ENCODE peak calls at places on chromosomes 4 and X, in ten cellular contexts. W, D, N, V, Q, H, X, Z, K and E are unnamed samples.

GRCh38 chr4:115355329-115355728 is 241.9 kb upstream of the NDST4 start:
- DNase-seq in D (no peak), K (no peak), H (no peak), Z (no peak), Q (no peak), V (no peak), X (no peak), N (no peak), W (no peak), E (no peak)

GRCh38 chr4:41611881-41612871 is 74.2 kb downstream of the LIMCH1 start:
- DNase-seq in H (peak; percentile 82), Z (no peak), K (peak; percentile 75), Q (peak; percentile 62), X (peak; percentile 88), D (peak; percentile 55), N (peak; percentile 28), V (peak; percentile 69), W (peak; percentile 42), E (no peak)

GRCh38 chr4:7458066-7458425 is 23.3 kb upstream of the PSAPL1 start:
- DNase-seq in Z (no peak), X (no peak), Q (no peak), W (no peak), K (no peak), N (no peak), D (no peak), V (no peak), H (no peak), E (no peak)

GRCh38 chr4:144709159-144709558 is 63.2 kb downstream of the HHIP start:
- DNase-seq in W (peak; percentile 93), X (no peak), Q (no peak), D (no peak), H (peak; percentile 96), Z (peak; percentile 41), N (no peak), V (no peak), K (peak; percentile 23), E (no peak)

GRCh38 chr4:94500696-94501095 is 49.0 kb downstream of the PDLIM5 start:
- DNase-seq in K (no peak), N (no peak), D (no peak), H (no peak), V (peak; percentile 35), X (no peak), Q (no peak), W (no peak), Z (no peak), E (no peak)

GRCh38 chr4:140943486-140943885 is 187.3 kb upstream of the TBC1D9 start:
- DNase-seq in V (no peak), Q (no peak), Z (peak; percentile 52), N (no peak), D (no peak), H (peak; percentile 44), W (no peak), K (no peak), X (no peak), E (no peak)

GRCh38 chr4:47831026-47831689 is 6.7 kb downstream of the CORIN start:
- DNase-seq in Q (no peak), D (peak; percentile 30), K (no peak), N (no peak), X (no peak), W (no peak), H (no peak), V (no peak), Z (no peak), E (no peak)

GRCh38 chr4:38523054-38523453 is 140.9 kb upstream of the KLF3 start:
- DNase-seq in K (no peak), Q (no peak), V (no peak), X (no peak), W (no peak), H (no peak), D (no peak), N (no peak), Z (no peak), E (no peak)

GRCh38 chrX:29518100-29518499 is 697.3 kb upstream of the MAGEB2 start:
- DNase-seq in X (no peak), Z (no peak), N (no peak), K (no peak), H (no peak), D (no peak), V (no peak), Q (no peak), W (no peak), E (no peak)

GRCh38 chr4:39256436-39256835 is 74.1 kb downstream of the WDR19 start:
- DNase-seq in X (no peak), H (peak; percentile 15), D (no peak), Z (no peak), V (no peak), Q (no peak), W (no peak), K (no peak), N (no peak), E (no peak)

GRCh38 chr4:84258905-84259830 is 239.9 kb downstream of the NKX6-1 start:
- DNase-seq in Z (peak; percentile 33), D (peak; percentile 50), N (no peak), H (peak; percentile 6), W (no peak), X (no peak), V (no peak), K (peak; percentile 40), Q (no peak), E (no peak)

GRCh38 chr4:7652906-7653305 is 218.2 kb upstream of the PSAPL1 start:
- DNase-seq in Z (no peak), K (no peak), N (no peak), Q (no peak), H (no peak), W (no peak), V (no peak), D (no peak), X (no peak), E (no peak)

GRCh38 chrX:55342533-55343501 is 78.1 kb upstream of the PAGE3 start:
- DNase-seq in V (no peak), K (peak; percentile 6), N (peak; percentile 35), Q (peak; percentile 53), D (no peak), X (no peak), H (no peak), Z (no peak), W (no peak), E (no peak)

GRCh38 chrX:39528161-39528560 is 569.6 kb downstream of the BCOR start:
- DNase-seq in Z (no peak), N (no peak), W (no peak), Q (no peak), D (no peak), K (no peak), X (no peak), V (no peak), H (no peak), E (no peak)

GRCh38 chr4:72418458-72418857 is 150.6 kb downstream of the ADAMTS3 start:
- DNase-seq in N (no peak), V (peak; percentile 46), W (no peak), H (peak; percentile 53), X (peak; percentile 37), Z (peak; percentile 55), K (no peak), D (peak; percentile 40), Q (peak; percentile 17), E (no peak)

GRCh38 chrX:130952266-130953043 is 49.4 kb upstream of the ENOX2 start:
- DNase-seq in V (no peak), N (no peak), Q (no peak), H (no peak), X (no peak), W (no peak), Z (no peak), D (no peak), K (no peak), E (no peak)

DNA sequence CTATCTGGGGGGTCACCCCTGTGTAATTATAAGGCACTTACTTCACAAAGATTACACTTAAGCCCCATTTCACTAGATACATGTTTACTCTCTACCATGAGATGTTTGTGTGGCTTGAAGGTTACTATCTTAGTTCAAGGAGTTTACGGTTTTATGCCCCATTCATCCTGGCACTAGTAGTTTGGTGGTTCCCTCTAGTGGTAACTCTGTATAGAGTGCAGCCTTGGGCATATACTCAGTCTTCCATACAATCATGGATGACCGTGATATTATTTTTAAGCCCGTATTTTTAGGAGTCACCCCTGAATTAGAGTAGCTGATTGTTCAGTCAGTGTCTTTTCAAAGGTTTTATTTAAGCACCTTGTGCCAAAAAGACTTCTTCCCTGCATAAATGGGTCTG is 109.9 kb upstream of the FAM47C start:
- DNase-seq in K (peak; percentile 24), D (peak; percentile 44), H (no peak), N (no peak), W (peak; percentile 2), Q (no peak), X (no peak), Z (no peak), V (no peak), E (no peak)
- TF ChIP-seq CTCF in K (peak; percentile 63), D (peak; percentile 54), H (peak; percentile 33), N (no peak), W (peak; percentile 69), Q (peak; percentile 49), X (peak; percentile 41), Z (peak; percentile 33), V (peak; percentile 17), E (no peak)

DNA sequence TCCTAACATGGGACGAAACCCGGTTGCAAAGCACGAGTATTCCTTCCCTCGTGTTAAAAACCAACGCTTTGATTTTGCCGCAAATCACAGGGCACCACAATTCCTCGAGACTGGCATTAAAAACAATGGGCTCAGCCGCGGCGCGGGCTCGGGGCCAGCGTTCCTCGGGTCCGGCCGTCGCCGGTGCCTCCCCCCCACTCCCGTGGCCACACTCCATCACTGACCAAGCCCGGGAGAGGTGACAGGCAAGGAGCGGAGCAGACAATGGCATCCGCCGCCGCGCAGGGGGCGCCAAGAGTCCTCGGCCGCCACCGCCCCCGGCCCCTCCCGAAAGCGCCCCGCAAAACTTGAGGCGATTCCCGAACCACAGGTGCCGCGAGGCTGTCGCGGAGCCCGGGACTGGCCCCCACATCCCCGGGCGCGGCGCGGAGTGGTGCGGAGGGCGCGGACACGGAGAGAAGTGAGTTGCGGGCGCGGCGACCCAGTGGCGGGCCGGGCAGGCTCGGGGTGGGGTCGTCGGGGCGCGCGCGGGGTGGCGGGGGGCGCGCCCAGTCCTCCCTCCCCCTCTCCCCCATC is 445 bp downstream of the AP1S2 start:
- DNase-seq in H (no peak), Q (peak; percentile 58), X (peak; percentile 63), V (peak; percentile 57), D (peak; percentile 79), W (no peak), N (peak; percentile 54), K (peak; percentile 93), Z (peak; percentile 1), E (peak; percentile 25)
- TF ChIP-seq CTCF in H (peak; percentile 3), Q (no peak), X (peak; percentile 45), V (peak; percentile 38), D (peak; percentile 50), W (peak; percentile 8), N (no peak), K (peak; percentile 53), Z (peak; percentile 38), E (no peak)

GRCh38 chrX:106932492-106932923 is 12.3 kb downstream of the CLDN2 start:
- DNase-seq in Q (no peak), Z (peak; percentile 50), W (no peak), X (no peak), V (no peak), H (no peak), K (no peak), D (peak; percentile 59), N (no peak), E (no peak)
- TF ChIP-seq CTCF in Q (no peak), Z (no peak), W (no peak), X (no peak), V (no peak), H (no peak), K (no peak), D (no peak), N (no peak), E (no peak)

DNA sequence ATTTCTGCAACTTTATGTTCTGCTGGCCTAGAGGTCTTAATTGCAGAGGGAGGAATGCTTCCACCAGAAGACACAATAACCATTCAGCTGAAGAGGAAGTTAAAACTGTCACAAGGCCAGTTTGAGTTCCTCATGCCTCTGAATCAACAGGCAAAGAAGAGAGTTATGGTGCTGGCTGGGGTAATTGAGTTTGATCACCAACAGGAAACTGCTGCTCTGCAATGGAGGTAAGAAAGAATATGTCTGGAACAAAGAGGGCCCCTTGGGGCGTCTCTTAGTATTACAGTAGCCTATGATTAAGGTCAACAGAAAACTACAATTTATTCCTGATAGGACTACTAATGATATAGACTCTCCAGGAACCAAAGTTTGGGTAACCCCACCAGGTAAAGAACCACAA is 744.0 kb downstream of the FSTL5 start:
- DNase-seq in Z (no peak), W (no peak), H (no peak), X (no peak), N (peak; percentile 16), K (peak; percentile 34), D (peak; percentile 27), V (no peak), Q (no peak), E (no peak)
- TF ChIP-seq CTCF in Z (no peak), W (peak; percentile 15), H (peak; percentile 24), X (no peak), N (peak; percentile 25), K (peak; percentile 29), D (peak; percentile 25), V (no peak), Q (no peak), E (no peak)